ENCODE peak calls at places on chromosomes 16 and 17, in seven cellular contexts. S is HCT116; B is cardiac muscle cell; R is upper lobe of left lung; K is lower lobe of right lung; Y is ascending aorta; G is CD8-positive, alpha-beta T cell. Q is an unnamed sample. For H3K27me3 and H3K9me3, the result is how much of the 10 kb centered on the place peaks cover.

GRCh38 chr17:2386400-2387085 is 14.3 kb downstream of the MNT start:
- DNase-seq in S (no peak), B (no peak), R (peak), K (no peak), Y (no peak), G (no peak), Q (no peak)

GRCh38 chr17:74851612-74852236 is 8.0 kb downstream of the GRIN2C start:
- DNase-seq in S (no peak), B (no peak), R (peak), K (no peak), Y (no peak), G (no peak), Q (no peak)

GRCh38 chr16:57480127-57480753 is 6.1 kb downstream of the DOK4 start:
- DNase-seq in S (no peak), B (peak), R (peak), K (peak), Y (peak), G (no peak), Q (peak)

GRCh38 chr16:81711609-81712329 is 67.3 kb upstream of the PLCG2 start:
- DNase-seq in S (peak), B (no peak), R (no peak), K (no peak), Y (peak), G (no peak), Q (peak)

GRCh38 chr16:86946981-86947380 is 368.6 kb downstream of the FOXL1 start:
- DNase-seq in S (no peak), B (no peak), R (no peak), K (no peak), Y (no peak), G (no peak), Q (peak)

GRCh38 chr17:79520134-79520892 is 90.5 kb downstream of the RBFOX3 start:
- DNase-seq in S (no peak), B (no peak), R (peak), K (no peak), Y (no peak), G (no peak), Q (no peak)

GRCh38 chr17:71494045-71494444 is 626.8 kb upstream of the SOX9 start:
- DNase-seq in S (no peak), B (no peak), R (no peak), K (no peak), Y (no peak), G (no peak), Q (no peak)

GRCh38 chr17:39750131-39751015 is 12.6 kb downstream of the GRB7 start:
- DNase-seq in S (no peak), B (peak), R (peak), K (peak), Y (no peak), G (no peak), Q (peak)

GRCh38 chr17:75412455-75413317 is 7.2 kb upstream of the GRB2 start:
- DNase-seq in S (peak), B (peak), R (no peak), K (no peak), Y (peak), G (peak), Q (no peak)

GRCh38 chr16:27314161-27314723 is 468 bp downstream of the IL4R start:
- DNase-seq in S (peak), B (peak), R (no peak), K (peak), Y (peak), G (peak), Q (peak)

GRCh38 chr17:56269509-56269908 is 116.2 kb downstream of the ANKFN1 start:
- DNase-seq in S (no peak), B (no peak), R (no peak), K (no peak), Y (no peak), G (no peak), Q (no peak)

GRCh38 chr16:88754109-88754911 is 30.7 kb downstream of the PIEZO1 start:
- DNase-seq in S (no peak), B (no peak), R (no peak), K (no peak), Y (no peak), G (no peak), Q (no peak)

GRCh38 chr16:88753191-88753590 is 31.8 kb downstream of the PIEZO1 start:
- DNase-seq in S (no peak), B (no peak), R (peak), K (no peak), Y (no peak), G (no peak), Q (no peak)

GRCh38 chr16:88752386-88753002 is 32.5 kb downstream of the PIEZO1 start:
- DNase-seq in S (no peak), B (no peak), R (peak), K (no peak), Y (no peak), G (no peak), Q (no peak)

GRCh38 chr16:88754912-88755744 is 29.9 kb downstream of the PIEZO1 start:
- DNase-seq in S (no peak), B (no peak), R (no peak), K (no peak), Y (no peak), G (no peak), Q (no peak)

DNA sequence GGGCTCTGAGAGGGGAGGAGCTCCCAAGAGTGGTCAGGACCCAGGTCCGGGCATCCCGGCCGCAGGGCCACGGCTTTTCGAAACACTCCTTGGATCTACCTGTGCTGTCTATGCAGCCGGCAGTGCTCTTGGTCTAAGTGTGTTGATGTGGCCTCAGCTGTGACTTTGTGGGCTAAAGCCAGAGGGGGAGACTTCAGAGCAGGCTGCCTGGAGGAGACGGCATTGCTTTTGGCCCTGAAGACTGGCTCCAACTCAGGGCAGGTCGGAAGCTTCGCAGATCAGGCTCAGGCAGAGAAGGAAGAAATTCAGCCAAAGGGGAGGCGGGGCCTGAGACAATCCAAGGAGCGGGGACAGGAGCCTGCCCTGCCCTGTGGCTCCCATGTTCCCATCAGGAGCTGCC is 31.4 kb downstream of the PIEZO1 start:
- DNase-seq in S (no peak), B (no peak), R (no peak), K (no peak), Y (no peak), G (no peak), Q (no peak)
- H3K27ac ChIP-seq in S (no peak), B (no peak), R (no peak), K (no peak), Y (no peak), G (no peak), Q (no peak)

GRCh38 chr17:58531122-58531521 is 16.7 kb upstream of the MTMR4 start:
- DNase-seq in S (no peak), B (no peak), R (no peak), K (no peak), Y (no peak), G (no peak), Q (no peak)
- H3K27me3 ChIP-seq in S (under half), B (under half), R (under half), K (under half), Y (under half), G (under half), Q (under half)

DNA sequence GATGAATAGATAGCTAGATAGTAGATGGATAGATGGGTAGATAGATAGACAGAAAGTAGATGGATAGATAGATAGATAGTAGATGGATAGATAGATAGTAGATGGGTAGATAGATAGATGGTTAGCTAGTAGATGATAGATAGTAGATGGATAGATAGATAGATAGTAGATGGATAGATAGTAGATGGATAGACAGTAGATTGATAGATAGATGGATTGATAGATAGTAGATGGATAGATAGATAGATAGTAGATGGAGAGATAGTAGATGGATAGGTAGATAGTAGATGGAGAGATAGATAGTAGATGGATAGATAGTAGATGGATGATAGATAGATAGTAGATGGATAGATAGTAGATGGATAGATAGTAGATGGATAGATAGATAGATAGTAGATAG is 40.4 kb downstream of the PIK3R5 start:
- DNase-seq in S (no peak), B (no peak), R (no peak), K (no peak), Y (no peak), G (no peak), Q (no peak)
- H3K9me3 ChIP-seq in S (under half), B (under half), R (under half), K (under half), Y (under half), G (under half), Q (under half)

GRCh38 chr16:25854141-25854540 is 162.4 kb downstream of the HS3ST4 start:
- DNase-seq in S (no peak), B (no peak), R (no peak), K (no peak), Y (no peak), G (no peak), Q (no peak)
- H3K27ac ChIP-seq in S (no peak), B (no peak), R (no peak), K (no peak), Y (no peak), G (no peak), Q (no peak)

DNA sequence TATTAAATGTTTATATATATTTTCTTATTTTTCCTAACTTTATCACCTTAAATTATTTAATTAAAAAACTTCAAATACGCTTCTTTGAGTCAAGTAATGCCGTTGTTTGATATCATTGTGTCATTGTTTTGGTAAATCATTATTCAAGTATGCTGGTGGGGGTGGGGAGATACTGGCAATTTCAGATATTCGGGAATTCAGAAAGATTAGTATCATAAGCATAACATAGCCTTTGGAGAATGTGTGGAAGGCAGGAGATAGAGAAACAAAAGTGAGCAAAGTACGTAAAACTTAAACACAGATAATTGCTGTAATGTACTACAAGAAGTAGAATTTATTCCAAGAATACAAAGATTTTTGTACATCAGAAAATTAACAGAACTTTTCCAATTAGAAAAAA is 49.8 kb downstream of the TANC2 start:
- DNase-seq in S (no peak), B (no peak), R (no peak), K (no peak), Y (no peak), G (no peak), Q (no peak)
- H3K27me3 ChIP-seq in S (under half), B (under half), R (under half), K (under half), Y (under half), G (under half), Q (under half)

DNA sequence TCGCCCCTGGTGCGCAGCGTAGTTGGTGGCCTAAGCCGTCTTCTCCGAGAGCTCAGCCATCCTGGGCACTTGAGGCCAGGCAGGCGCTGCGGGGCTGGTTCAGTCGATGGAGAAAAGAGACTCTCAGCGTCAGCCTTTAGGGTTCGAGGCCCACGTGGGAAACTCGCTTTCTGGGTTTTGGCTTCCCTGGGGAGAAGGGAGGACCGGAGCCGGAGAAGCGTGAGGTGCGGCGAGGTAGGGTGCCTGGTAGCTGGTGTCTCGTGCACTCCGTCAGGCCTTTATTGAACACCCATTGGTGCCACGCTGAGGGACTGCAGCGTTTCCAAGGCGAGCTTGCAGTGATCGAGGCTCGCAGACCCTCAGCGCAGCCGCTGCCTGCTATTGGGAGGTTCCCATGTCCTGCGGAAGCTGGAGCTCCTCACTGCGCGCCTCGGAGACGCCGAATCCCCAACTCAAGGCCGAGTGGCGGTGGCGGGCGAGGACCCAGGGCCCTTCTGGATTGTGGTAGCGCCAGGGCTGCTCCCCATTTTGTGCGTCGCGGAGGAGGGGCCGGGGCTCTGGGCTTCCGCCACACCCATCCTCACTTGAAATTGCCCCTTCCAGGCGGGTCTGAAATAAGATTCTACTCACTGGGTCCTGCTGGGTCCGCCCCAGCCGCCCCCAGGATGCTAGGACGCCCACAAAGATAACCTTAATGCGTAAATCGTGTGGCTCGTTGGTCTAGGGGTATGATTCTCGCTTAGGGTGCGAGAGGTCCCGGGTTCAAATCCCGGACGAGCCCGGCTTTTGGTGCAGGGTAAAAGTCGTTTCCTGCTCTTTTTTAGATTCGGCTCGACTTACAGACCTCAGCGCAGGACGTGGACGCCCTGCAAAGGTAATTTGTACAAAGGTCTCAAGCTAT is 1.2 kb downstream of the OR1F1 start:
- DNase-seq in S (no peak), B (peak), R (no peak), K (no peak), Y (no peak), G (no peak), Q (peak)
- H3K9me3 ChIP-seq in S (under half), B (under half), R (under half), K (under half), Y (under half), G (under half), Q (under half)